ENCODE peak calls at places on chromosome X, in four cellular contexts. One of them, this sample, is unnamed.

GRCh38 chrX:36241397-36241796 is 321.9 kb downstream of the CFAP47 start:
- ATAC-seq in GM12878: no peak
- ATAC-seq in HCT116: no peak
- ATAC-seq in CD4-positive, alpha-beta T cell: no peak
- ATAC-seq in this sample: no peak

GRCh38 chrX:45743081-45743533 is 542.4 kb upstream of the DIPK2B start:
- ATAC-seq in GM12878: peak; percentile 78
- ATAC-seq in HCT116: peak; percentile 79
- ATAC-seq in CD4-positive, alpha-beta T cell: no peak
- ATAC-seq in this sample: no peak

GRCh38 chrX:34656842-34657780 is at the start of gene TMEM47:
- ATAC-seq in GM12878: no peak
- ATAC-seq in HCT116: no peak
- ATAC-seq in CD4-positive, alpha-beta T cell: no peak
- ATAC-seq in this sample: peak; percentile 96

GRCh38 chrX:24839331-24839730 is 145.6 kb downstream of the POLA1 start:
- ATAC-seq in GM12878: no peak
- ATAC-seq in HCT116: no peak
- ATAC-seq in CD4-positive, alpha-beta T cell: no peak
- ATAC-seq in this sample: no peak

GRCh38 chrX:84165716-84166115 is 22.3 kb downstream of the RPS6KA6 start:
- ATAC-seq in GM12878: no peak
- ATAC-seq in HCT116: no peak
- ATAC-seq in CD4-positive, alpha-beta T cell: no peak
- ATAC-seq in this sample: no peak

GRCh38 chrX:131279617-131280016 is 9.5 kb downstream of the IGSF1 start:
- ATAC-seq in GM12878: no peak
- ATAC-seq in HCT116: no peak
- ATAC-seq in CD4-positive, alpha-beta T cell: no peak
- ATAC-seq in this sample: no peak

GRCh38 chrX:67543818-67544217 is at the start of gene AR:
- ATAC-seq in GM12878: no peak
- ATAC-seq in HCT116: no peak
- ATAC-seq in CD4-positive, alpha-beta T cell: no peak
- ATAC-seq in this sample: peak; percentile 71

GRCh38 chrX:12308420-12308819 is 170.1 kb downstream of the FRMPD4 start:
- ATAC-seq in GM12878: no peak
- ATAC-seq in HCT116: no peak
- ATAC-seq in CD4-positive, alpha-beta T cell: no peak
- ATAC-seq in this sample: no peak

GRCh38 chrX:151004085-151004484 is 20.9 kb downstream of the HMGB3 start:
- ATAC-seq in GM12878: peak; percentile 31
- ATAC-seq in HCT116: no peak
- ATAC-seq in CD4-positive, alpha-beta T cell: no peak
- ATAC-seq in this sample: no peak

GRCh38 chrX:150587585-150588503 is 19.4 kb downstream of the MTM1 start:
- ATAC-seq in GM12878: peak; percentile 76
- ATAC-seq in HCT116: no peak
- ATAC-seq in CD4-positive, alpha-beta T cell: peak; percentile 51
- ATAC-seq in this sample: no peak

GRCh38 chrX:118694628-118695027 is 32.8 kb upstream of the IL13RA1 start:
- ATAC-seq in GM12878: no peak
- ATAC-seq in HCT116: no peak
- ATAC-seq in CD4-positive, alpha-beta T cell: no peak
- ATAC-seq in this sample: no peak

GRCh38 chrX:57294961-57295360 is 8.5 kb downstream of the FAAH2 start:
- ATAC-seq in GM12878: no peak
- ATAC-seq in HCT116: no peak
- ATAC-seq in CD4-positive, alpha-beta T cell: no peak
- ATAC-seq in this sample: no peak

GRCh38 chrX:57286507-57287251 is at the start of gene FAAH2:
- ATAC-seq in GM12878: peak; percentile 94
- ATAC-seq in HCT116: peak; percentile 92
- ATAC-seq in CD4-positive, alpha-beta T cell: peak; percentile 88
- ATAC-seq in this sample: no peak

GRCh38 chrX:57285001-57285400 is 1.5 kb upstream of the FAAH2 start:
- ATAC-seq in GM12878: no peak
- ATAC-seq in HCT116: no peak
- ATAC-seq in CD4-positive, alpha-beta T cell: no peak
- ATAC-seq in this sample: no peak

DNA sequence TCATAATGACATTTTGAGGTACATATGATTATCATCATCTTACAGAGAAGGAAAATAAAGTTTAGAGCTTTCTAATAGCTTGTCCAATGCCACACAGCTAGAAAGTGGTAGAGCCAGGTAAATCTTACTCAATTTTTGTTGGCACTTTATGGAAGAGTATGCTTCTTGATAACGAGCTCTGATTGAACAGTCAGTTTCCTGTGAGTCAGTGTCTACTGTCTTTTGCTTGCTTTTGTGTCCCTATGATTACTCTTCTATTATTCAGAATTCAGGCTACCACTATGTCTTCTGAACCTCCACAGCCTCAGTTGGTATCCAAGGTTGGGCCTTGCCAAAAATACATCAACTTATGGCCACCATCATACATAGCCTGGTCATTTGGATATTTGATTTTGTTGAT is 2.6 kb downstream of the FAAH2 start:
- ATAC-seq in GM12878: no peak
- ATAC-seq in HCT116: no peak
- ATAC-seq in CD4-positive, alpha-beta T cell: no peak
- ATAC-seq in this sample: no peak
- H3K27me3 ChIP-seq in GM12878: no peaks in the 10 kb centered on the region
- H3K27me3 ChIP-seq in HCT116: no peaks in the 10 kb centered on the region
- H3K27me3 ChIP-seq in CD4-positive, alpha-beta T cell: no peaks in the 10 kb centered on the region
- H3K27me3 ChIP-seq in this sample: no peaks in the 10 kb centered on the region

GRCh38 chrX:31420302-31420701 is 348.5 kb upstream of the FTHL17 start:
- ATAC-seq in GM12878: peak; percentile 54
- ATAC-seq in HCT116: no peak
- ATAC-seq in CD4-positive, alpha-beta T cell: no peak
- ATAC-seq in this sample: no peak
- H3K27me3 ChIP-seq in GM12878: no peaks in the 10 kb centered on the region
- H3K27me3 ChIP-seq in HCT116: no peaks in the 10 kb centered on the region
- H3K27me3 ChIP-seq in CD4-positive, alpha-beta T cell: no peaks in the 10 kb centered on the region
- H3K27me3 ChIP-seq in this sample: no peaks in the 10 kb centered on the region

GRCh38 chrX:13374364-13374763 is 54.5 kb upstream of the ATXN3L start:
- ATAC-seq in GM12878: no peak
- ATAC-seq in HCT116: no peak
- ATAC-seq in CD4-positive, alpha-beta T cell: no peak
- ATAC-seq in this sample: no peak
- H3K27me3 ChIP-seq in GM12878: no peaks in the 10 kb centered on the region
- H3K27me3 ChIP-seq in HCT116: no peaks in the 10 kb centered on the region
- H3K27me3 ChIP-seq in CD4-positive, alpha-beta T cell: no peaks in the 10 kb centered on the region
- H3K27me3 ChIP-seq in this sample: no peaks in the 10 kb centered on the region

DNA sequence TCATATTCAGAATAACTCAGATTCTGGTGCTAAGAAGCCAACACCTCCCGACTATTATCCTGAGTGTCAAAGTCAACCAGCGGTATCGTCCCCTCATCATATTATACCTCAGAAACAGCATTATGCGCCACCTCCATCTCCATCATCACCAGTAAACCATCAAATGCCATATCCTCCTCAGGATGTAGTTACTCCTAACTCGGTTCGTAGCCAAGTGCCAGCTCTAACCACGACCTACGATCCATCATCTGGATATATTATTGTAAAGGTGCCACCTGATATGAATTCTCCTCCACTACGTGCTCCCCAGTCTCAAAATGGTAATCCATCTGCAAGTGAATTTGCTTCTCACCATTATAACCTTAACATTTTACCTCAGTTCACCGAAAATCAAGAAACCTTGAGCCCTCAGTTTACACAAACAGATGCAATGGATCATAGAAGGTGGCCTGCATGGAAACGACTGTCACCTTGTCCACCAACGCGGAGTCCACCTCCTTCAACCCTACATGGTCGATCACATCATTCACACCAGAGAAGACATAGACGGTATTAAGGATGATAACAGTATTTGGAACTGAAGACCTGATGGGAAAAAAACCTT is 1.1 kb downstream of the CBLL2 start:
- ATAC-seq in GM12878: no peak
- ATAC-seq in HCT116: no peak
- ATAC-seq in CD4-positive, alpha-beta T cell: no peak
- ATAC-seq in this sample: no peak
- H3K27me3 ChIP-seq in GM12878: no peaks in the 10 kb centered on the region
- H3K27me3 ChIP-seq in HCT116: no peaks in the 10 kb centered on the region
- H3K27me3 ChIP-seq in CD4-positive, alpha-beta T cell: no peaks in the 10 kb centered on the region
- H3K27me3 ChIP-seq in this sample: no peaks in the 10 kb centered on the region

DNA sequence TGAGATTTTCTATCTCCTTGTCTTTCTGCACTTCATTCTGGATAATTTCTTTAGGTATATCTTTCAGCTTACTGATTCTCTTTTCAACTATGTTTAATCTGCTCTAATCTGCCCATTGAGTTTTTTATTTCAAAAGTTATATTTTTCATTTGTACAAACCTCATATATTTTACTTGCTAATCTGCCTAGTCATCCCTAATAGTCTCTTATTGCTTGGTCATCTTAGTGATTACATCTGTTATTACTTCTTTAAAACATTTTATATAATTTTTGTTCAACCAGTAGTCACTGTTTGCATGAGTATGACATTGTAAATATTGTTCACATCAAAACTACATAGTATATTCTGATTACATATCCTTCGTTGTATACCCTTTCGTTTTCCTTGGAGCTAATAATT is 32.4 kb downstream of the KANTR start:
- ATAC-seq in GM12878: no peak
- ATAC-seq in HCT116: no peak
- ATAC-seq in CD4-positive, alpha-beta T cell: no peak
- ATAC-seq in this sample: no peak
- H3K27me3 ChIP-seq in GM12878: no peaks in the 10 kb centered on the region
- H3K27me3 ChIP-seq in HCT116: no peaks in the 10 kb centered on the region
- H3K27me3 ChIP-seq in CD4-positive, alpha-beta T cell: no peaks in the 10 kb centered on the region
- H3K27me3 ChIP-seq in this sample: no peaks in the 10 kb centered on the region

DNA sequence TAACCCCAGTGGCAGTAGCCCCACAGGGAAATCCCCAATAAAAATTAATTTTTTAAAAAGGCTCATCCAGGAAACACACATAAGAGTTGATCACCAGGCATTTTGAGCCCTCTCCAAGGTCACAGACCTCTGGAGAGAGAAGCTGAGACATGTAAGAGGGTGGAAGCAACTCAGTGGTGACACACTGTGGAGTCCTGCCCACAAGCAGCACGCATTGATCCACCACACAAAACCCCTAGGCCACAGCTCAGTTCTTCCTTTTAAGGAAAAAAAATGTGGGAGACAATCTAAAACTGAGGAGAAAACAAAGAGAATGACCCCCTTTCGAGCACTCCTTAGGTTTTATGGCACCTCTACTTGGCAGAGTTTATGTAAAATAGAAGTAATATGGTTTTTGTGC is 71.7 kb upstream of the S100G start:
- ATAC-seq in GM12878: no peak
- ATAC-seq in HCT116: no peak
- ATAC-seq in CD4-positive, alpha-beta T cell: no peak
- ATAC-seq in this sample: no peak
- H3K27me3 ChIP-seq in GM12878: no peaks in the 10 kb centered on the region
- H3K27me3 ChIP-seq in HCT116: no peaks in the 10 kb centered on the region
- H3K27me3 ChIP-seq in CD4-positive, alpha-beta T cell: no peaks in the 10 kb centered on the region
- H3K27me3 ChIP-seq in this sample: no peaks in the 10 kb centered on the region